ENCODE peak calls at places on chromosomes 1 and 21, in four cellular contexts. One of them, this sample, is unnamed.

GRCh38 chr1:22636369-22636768 is at the start of gene C1QA:
- DNase-seq in GM12878: no peak
- DNase-seq in K562: no peak
- DNase-seq in H1: no peak
- DNase-seq in this sample: no peak

GRCh38 chr1:207219979-207220889 is 101.2 kb upstream of the CD55 start:
- DNase-seq in GM12878: no peak
- DNase-seq in K562: no peak
- DNase-seq in H1: peak
- DNase-seq in this sample: no peak

GRCh38 chr1:18944810-18945209 is 11.7 kb downstream of the IFFO2 start:
- DNase-seq in GM12878: no peak
- DNase-seq in K562: no peak
- DNase-seq in H1: no peak
- DNase-seq in this sample: no peak

GRCh38 chr1:182680901-182681300 is 3.5 kb downstream of the RGS8 start:
- DNase-seq in GM12878: no peak
- DNase-seq in K562: no peak
- DNase-seq in H1: no peak
- DNase-seq in this sample: no peak

GRCh38 chr1:85582687-85583354 is 2.3 kb downstream of the CCN1 start:
- DNase-seq in GM12878: no peak
- DNase-seq in K562: no peak
- DNase-seq in H1: peak
- DNase-seq in this sample: no peak

GRCh38 chr1:229070168-229070567 is 200.7 kb upstream of the RAB4A start:
- DNase-seq in GM12878: no peak
- DNase-seq in K562: no peak
- DNase-seq in H1: no peak
- DNase-seq in this sample: no peak

GRCh38 chr1:225449261-225449660 is 21.4 kb upstream of the LBR start:
- DNase-seq in GM12878: no peak
- DNase-seq in K562: no peak
- DNase-seq in H1: no peak
- DNase-seq in this sample: no peak

GRCh38 chr1:3656450-3657095 is 4.3 kb downstream of the TP73 start:
- DNase-seq in GM12878: peak
- DNase-seq in K562: no peak
- DNase-seq in H1: no peak
- DNase-seq in this sample: no peak

GRCh38 chr1:209080170-209080781 is 503.2 kb upstream of the CAMK1G start:
- DNase-seq in GM12878: no peak
- DNase-seq in K562: no peak
- DNase-seq in H1: no peak
- DNase-seq in this sample: no peak

GRCh38 chr21:39611547-39612190 is 1.1 kb upstream of the B3GALT5 start:
- DNase-seq in GM12878: no peak
- DNase-seq in K562: no peak
- DNase-seq in H1: no peak
- DNase-seq in this sample: no peak

GRCh38 chr1:2249559-2249906 is 21.4 kb downstream of the SKI start:
- DNase-seq in GM12878: no peak
- DNase-seq in K562: no peak
- DNase-seq in H1: no peak
- DNase-seq in this sample: no peak

GRCh38 chr1:220170836-220171526 is 77.0 kb downstream of the IARS2 start:
- DNase-seq in GM12878: no peak
- DNase-seq in K562: no peak
- DNase-seq in H1: no peak
- DNase-seq in this sample: no peak

GRCh38 chr1:114509596-114510234 is 1.3 kb downstream of the TRIM33 start:
- DNase-seq in GM12878: no peak
- DNase-seq in K562: no peak
- DNase-seq in H1: no peak
- DNase-seq in this sample: no peak

DNA sequence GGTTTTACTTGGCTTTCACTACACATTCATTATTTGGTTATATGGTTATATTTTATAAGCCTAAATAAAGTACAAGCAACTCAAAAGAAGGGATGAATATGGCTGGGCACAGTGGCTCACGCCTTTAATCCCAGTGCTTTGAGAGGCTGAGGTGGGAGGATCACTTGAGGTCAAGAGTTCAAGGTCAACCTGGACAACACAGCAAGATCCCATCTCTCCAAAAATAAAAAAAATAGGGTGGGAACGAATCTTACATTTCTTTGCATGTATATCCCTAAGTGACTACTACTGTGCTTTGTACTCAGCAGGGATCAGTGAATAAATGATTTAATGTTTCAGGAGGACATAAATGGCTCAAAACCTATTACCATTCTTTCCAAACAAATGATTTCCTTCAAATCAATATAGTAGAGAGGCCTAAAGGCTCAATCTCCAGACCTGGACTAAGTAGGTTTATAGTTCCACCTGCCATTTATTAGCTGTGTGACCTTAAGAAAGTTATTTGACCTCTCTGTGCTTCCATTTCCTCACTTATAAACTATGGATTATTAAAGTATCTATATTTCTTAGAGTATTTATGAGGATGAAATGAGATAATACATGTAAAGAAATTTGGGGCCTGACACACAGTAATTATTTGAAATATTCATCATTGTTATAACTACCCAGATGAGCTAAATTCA is 28.3 kb downstream of the TGFBR3 start:
- DNase-seq in GM12878: no peak
- DNase-seq in K562: no peak
- DNase-seq in H1: no peak
- DNase-seq in this sample: no peak
- TF ChIP-seq CBX5 in GM12878: no peak
- TF ChIP-seq CBX5 in K562: no peak
- TF ChIP-seq CBX5 in H1: no peak
- TF ChIP-seq CBX5 in this sample: no peak

GRCh38 chr1:33147997-33148314 is 33.9 kb downstream of the TRIM62 start:
- DNase-seq in GM12878: no peak
- DNase-seq in K562: peak
- DNase-seq in H1: no peak
- DNase-seq in this sample: peak

GRCh38 chr1:33148615-33149014 is 33.2 kb downstream of the TRIM62 start:
- DNase-seq in GM12878: no peak
- DNase-seq in K562: no peak
- DNase-seq in H1: no peak
- DNase-seq in this sample: no peak

GRCh38 chr1:33150522-33150921 is 31.3 kb downstream of the TRIM62 start:
- DNase-seq in GM12878: no peak
- DNase-seq in K562: no peak
- DNase-seq in H1: no peak
- DNase-seq in this sample: no peak

GRCh38 chr1:33151115-33151514 is 30.7 kb downstream of the TRIM62 start:
- DNase-seq in GM12878: no peak
- DNase-seq in K562: no peak
- DNase-seq in H1: no peak
- DNase-seq in this sample: no peak

GRCh38 chr1:33149453-33150190 is 32.2 kb downstream of the TRIM62 start:
- DNase-seq in GM12878: no peak
- DNase-seq in K562: no peak
- DNase-seq in H1: no peak
- DNase-seq in this sample: no peak
- TF ChIP-seq CBX5 in GM12878: no peak
- TF ChIP-seq CBX5 in K562: no peak
- TF ChIP-seq CBX5 in H1: no peak
- TF ChIP-seq CBX5 in this sample: no peak

GRCh38 chr1:206079130-206079529 is 26.2 kb downstream of the RHEX start:
- DNase-seq in GM12878: no peak
- DNase-seq in K562: no peak
- DNase-seq in H1: no peak
- DNase-seq in this sample: no peak
- TF ChIP-seq CBX5 in GM12878: no peak
- TF ChIP-seq CBX5 in K562: no peak
- TF ChIP-seq CBX5 in H1: no peak
- TF ChIP-seq CBX5 in this sample: no peak

DNA sequence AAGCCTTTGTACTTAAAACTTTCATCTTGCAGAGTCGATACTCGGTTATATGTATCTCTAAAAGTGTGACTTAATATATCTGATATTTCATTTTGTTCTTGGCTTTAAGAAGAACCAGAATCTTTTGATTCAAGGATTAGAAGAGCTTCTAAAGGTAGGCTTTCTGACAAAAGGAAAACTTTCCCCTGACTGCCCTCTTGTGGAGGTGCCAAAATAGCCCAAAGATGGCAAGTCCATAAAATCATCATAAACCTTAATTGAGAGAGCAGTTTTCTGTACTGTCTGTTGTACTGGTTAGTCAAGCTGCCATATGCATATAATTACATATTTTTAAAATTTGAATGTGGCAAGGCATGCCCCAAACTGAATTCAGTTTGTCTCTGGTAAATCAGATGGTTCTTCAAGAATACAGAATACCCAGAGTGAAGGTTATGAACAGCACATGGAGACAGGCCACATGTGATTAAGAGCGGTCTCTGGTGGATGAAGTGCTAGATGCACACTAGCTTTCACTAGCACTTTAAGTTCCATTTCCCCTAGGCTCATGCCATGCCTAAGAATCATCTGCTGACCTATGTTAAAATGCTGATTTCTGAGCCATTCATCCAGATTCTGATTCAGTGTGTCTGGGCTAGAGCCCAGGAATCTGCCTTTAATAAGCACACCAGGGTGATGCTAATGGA is 27.7 kb upstream of the ELAVL4 start:
- DNase-seq in GM12878: no peak
- DNase-seq in K562: peak
- DNase-seq in H1: peak
- DNase-seq in this sample: peak
- TF ChIP-seq CBX5 in GM12878: no peak
- TF ChIP-seq CBX5 in K562: no peak
- TF ChIP-seq CBX5 in H1: no peak
- TF ChIP-seq CBX5 in this sample: no peak